ENCODE peak calls at places on chromosomes 1 and 21, in nine cellular contexts. Q, D, I, S, R, F, Y, X and T are unnamed samples. For H3K4me1, the result is how much of the 10 kb centered on the place peaks cover.

GRCh38 chr1:9294440-9294773 is 1.7 kb downstream of the SPSB1 start:
- DNase-seq in Y (peak), X (no peak), S (peak), R (no peak), Q (no peak), I (no peak), D (no peak), F (peak), T (no peak)

GRCh38 chr1:173420330-173420806 is 56.8 kb upstream of the PRDX6 start:
- DNase-seq in S (peak), Y (peak), R (peak), F (peak), X (no peak), I (no peak), D (peak), Q (peak), T (peak)

GRCh38 chr1:8133657-8134430 is 107.7 kb upstream of the ERRFI1 start:
- DNase-seq in D (no peak), I (no peak), Q (no peak), Y (peak), R (peak), S (peak), F (no peak), X (peak), T (peak)

GRCh38 chr1:15684042-15684461 is at the start of gene PLEKHM2:
- DNase-seq in I (peak), Y (peak), S (peak), X (no peak), F (peak), D (peak), R (peak), Q (peak), T (peak)

GRCh38 chr1:29322861-29323585 is 86.7 kb downstream of the PTPRU start:
- DNase-seq in I (peak), X (no peak), R (no peak), F (no peak), Q (no peak), S (no peak), Y (no peak), D (no peak), T (no peak)

GRCh38 chr1:234597894-234598293 is 12.1 kb downstream of the IRF2BP2 start:
- DNase-seq in Q (no peak), S (peak), X (no peak), F (peak), I (no peak), Y (no peak), D (no peak), R (no peak), T (no peak)

GRCh38 chr1:182833271-182833670 is 5.9 kb upstream of the DHX9 start:
- DNase-seq in S (peak), R (no peak), Q (no peak), F (no peak), I (no peak), Y (no peak), X (no peak), D (no peak), T (no peak)

GRCh38 chr1:16442941-16443340 is 2.4 kb downstream of the NECAP2 start:
- DNase-seq in D (no peak), R (no peak), Q (no peak), F (no peak), S (no peak), X (no peak), I (no peak), Y (no peak), T (no peak)

GRCh38 chr1:6982860-6983259 is 197.6 kb downstream of the CAMTA1 start:
- DNase-seq in R (no peak), S (no peak), F (no peak), D (no peak), X (no peak), Q (no peak), I (no peak), Y (no peak), T (no peak)

GRCh38 chr1:203324103-203325003 is 19.0 kb downstream of the BTG2 start:
- DNase-seq in R (no peak), I (peak), X (no peak), D (peak), F (no peak), Y (no peak), Q (no peak), S (no peak), T (no peak)

GRCh38 chr1:53945183-53945432 is 391 bp downstream of the IFT25 start:
- DNase-seq in S (no peak), I (no peak), R (no peak), Y (no peak), X (no peak), D (no peak), Q (no peak), F (no peak), T (no peak)

GRCh38 chr1:89757532-89757931 is 63.3 kb upstream of the LRRC8D start:
- DNase-seq in I (peak), D (peak), X (no peak), R (no peak), F (no peak), Y (no peak), S (no peak), Q (no peak), T (peak)

GRCh38 chr1:85544689-85545203 is 35.8 kb upstream of the CCN1 start:
- DNase-seq in D (no peak), X (peak), I (no peak), S (peak), Y (no peak), F (no peak), Q (peak), R (peak), T (no peak)

GRCh38 chr1:230235876-230236275 is 168.8 kb downstream of the GALNT2 start:
- DNase-seq in Y (no peak), R (no peak), I (no peak), X (no peak), F (no peak), S (no peak), Q (no peak), D (no peak), T (no peak)

GRCh38 chr1:155254228-155254713 is 1.0 kb downstream of the ENTREP3 start:
- DNase-seq in Y (no peak), F (no peak), D (no peak), R (no peak), S (no peak), I (no peak), X (no peak), Q (no peak), T (no peak)

GRCh38 chr1:2229032-2229920 is 1.2 kb downstream of the SKI start:
- DNase-seq in Q (peak), I (peak), S (peak), D (peak), F (peak), Y (peak), X (peak), R (peak), T (peak)

GRCh38 chr1:22127248-22127647 is 15.6 kb downstream of the WNT4 start:
- DNase-seq in R (no peak), I (peak), D (no peak), Q (no peak), F (no peak), S (no peak), Y (no peak), X (no peak), T (no peak)

DNA sequence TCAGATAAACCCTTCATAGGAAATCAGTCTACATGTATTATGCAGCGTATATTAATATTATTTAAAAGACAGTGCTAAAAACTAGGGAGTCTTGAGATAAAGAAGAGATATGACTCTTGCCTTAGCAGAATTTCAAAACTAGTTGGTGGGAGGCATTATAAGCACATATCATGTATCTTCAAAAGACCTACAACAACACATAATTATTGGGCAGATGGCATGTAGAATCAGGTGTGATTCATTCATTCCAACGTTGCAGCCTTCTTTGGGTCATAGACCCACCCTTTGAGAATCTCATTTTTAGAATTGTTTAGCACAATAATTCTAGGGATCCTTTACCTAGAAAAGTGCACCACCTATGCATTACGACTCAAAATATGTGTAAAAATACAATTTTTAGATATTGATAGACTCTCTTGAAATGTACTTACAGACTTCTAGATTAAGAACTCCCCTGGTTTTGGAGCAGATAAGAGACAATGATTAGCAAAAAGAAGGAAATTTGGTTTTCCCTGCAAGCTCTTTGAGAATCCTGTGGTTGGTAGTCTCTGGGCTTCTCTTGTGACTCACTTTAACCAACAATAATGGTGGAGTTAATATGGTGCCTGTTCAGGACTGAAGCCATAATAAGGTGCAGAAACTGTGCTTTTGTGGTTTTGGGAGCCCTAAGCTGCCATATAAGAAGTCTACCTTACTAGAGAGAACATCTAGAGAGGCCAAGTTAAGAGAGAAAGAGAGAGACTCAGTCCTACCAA is 85.3 kb upstream of the RGS4 start:
- DNase-seq in S (peak), Q (no peak), D (no peak), Y (no peak), R (no peak), I (no peak), F (no peak), X (no peak), T (no peak)
- H3K4me1 ChIP-seq in S (under half), Q (under half), D (under half), Y (under half), R (under half), I (under half), F (under half), X (under half), T (under half)

GRCh38 chr21:42537106-42537742 is 23.6 kb downstream of the SLC37A1 start:
- DNase-seq in I (no peak), F (no peak), S (no peak), R (no peak), Y (no peak), X (no peak), Q (no peak), D (no peak), T (no peak)
- TF ChIP-seq CTCF in I (no peak), F (peak), S (peak), R (peak), Y (no peak), X (no peak), Q (peak), D (no peak), T (peak)

GRCh38 chr1:13450204-13450603 is 40.0 kb downstream of the PRAMEF20 start:
- DNase-seq in Y (peak), Q (no peak), X (no peak), D (no peak), I (no peak), S (no peak), R (no peak), F (no peak), T (no peak)
- H3K27ac ChIP-seq in Y (peak), Q (no peak), X (no peak), D (no peak), I (no peak), S (no peak), R (no peak), F (no peak), T (no peak)

GRCh38 chr1:26281091-26281958 is 1.4 kb downstream of the SH3BGRL3 start:
- DNase-seq in I (no peak), Q (no peak), X (no peak), R (no peak), Y (no peak), F (no peak), D (no peak), S (no peak), T (no peak)

GRCh38 chr1:26280333-26281042 is 602 bp downstream of the SH3BGRL3 start:
- DNase-seq in Y (no peak), F (peak), S (peak), D (no peak), Q (peak), I (no peak), X (peak), R (no peak), T (no peak)

GRCh38 chr1:26278835-26279597 is 870 bp upstream of the SH3BGRL3 start:
- DNase-seq in Q (peak), F (peak), I (no peak), X (peak), R (no peak), D (no peak), S (peak), Y (no peak), T (no peak)

GRCh38 chr1:26278303-26278702 is 1.6 kb upstream of the SH3BGRL3 start:
- DNase-seq in Q (peak), X (peak), F (peak), I (no peak), Y (no peak), S (peak), R (no peak), D (peak), T (no peak)

DNA sequence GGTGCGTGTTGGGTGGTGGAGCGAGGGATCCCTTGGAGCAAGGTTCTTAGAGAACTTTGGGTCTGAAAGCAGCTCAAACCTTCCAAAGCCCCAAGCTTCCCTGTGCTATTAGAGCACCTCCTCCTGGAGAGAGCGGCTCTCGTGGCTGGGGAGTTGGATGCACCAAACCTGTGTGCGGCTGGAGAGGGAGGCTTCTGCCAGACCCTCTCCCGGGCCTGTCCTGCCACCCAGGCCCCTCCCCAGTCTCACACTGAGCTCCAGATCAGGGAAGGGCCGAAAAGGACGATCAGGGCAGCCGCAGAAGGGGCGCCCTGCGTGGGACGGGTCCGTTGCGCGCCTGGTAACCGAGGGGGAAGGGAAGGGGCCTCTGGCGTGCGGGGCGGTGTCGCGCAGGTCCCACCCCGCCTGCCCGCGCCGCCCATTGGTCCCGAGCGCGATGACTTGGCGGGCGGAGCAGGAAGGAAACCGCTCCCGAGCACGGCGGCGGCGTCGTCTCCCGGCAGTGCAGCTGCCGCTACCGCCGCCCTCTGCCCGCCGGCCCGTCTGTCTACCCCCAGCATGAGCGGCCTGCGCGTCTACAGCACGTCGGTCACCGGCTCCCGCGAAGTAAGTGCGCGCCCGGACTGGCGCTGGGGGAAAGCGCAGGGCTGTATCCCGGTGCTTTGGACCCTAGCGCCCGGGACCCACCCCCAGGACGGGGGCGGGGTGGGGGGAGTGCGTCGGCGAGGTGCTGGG is at the start of gene SH3BGRL3:
- DNase-seq in F (peak), S (peak), I (peak), X (peak), D (peak), Q (peak), Y (peak), R (peak), T (peak)
- H3K4me1 ChIP-seq in F (half or more), S (half or more), I (half or more), X (half or more), D (half or more), Q (half or more), Y (half or more), R (under half), T (half or more)

GRCh38 chr21:14403681-14404318 is 20.9 kb upstream of the HSPA13 start:
- DNase-seq in D (no peak), I (no peak), S (peak), Y (no peak), X (no peak), Q (no peak), F (peak), R (peak), T (no peak)
- TF ChIP-seq CTCF in D (peak), I (peak), S (peak), Y (peak), X (peak), Q (peak), F (peak), R (peak), T (peak)

GRCh38 chr1:23620605-23621004 is 61.3 kb upstream of the ID3 start:
- DNase-seq in D (no peak), Q (no peak), I (no peak), R (no peak), X (no peak), Y (no peak), S (no peak), F (no peak), T (no peak)

GRCh38 chr1:23617019-23617418 is 57.7 kb upstream of the ID3 start:
- DNase-seq in Y (no peak), Q (no peak), X (no peak), F (no peak), S (no peak), I (no peak), D (no peak), R (no peak), T (no peak)

GRCh38 chr1:23616292-23616822 is 57.1 kb upstream of the ID3 start:
- DNase-seq in I (no peak), S (no peak), Q (no peak), F (no peak), X (no peak), D (no peak), R (no peak), Y (no peak), T (no peak)

GRCh38 chr1:23619299-23620188 is 60.2 kb upstream of the ID3 start:
- DNase-seq in F (peak), Y (peak), I (no peak), Q (peak), S (peak), X (no peak), D (peak), R (no peak), T (peak)

GRCh38 chr1:23618586-23619083 is 59.3 kb upstream of the ID3 start:
- DNase-seq in F (no peak), X (no peak), Y (no peak), I (no peak), Q (no peak), D (no peak), R (no peak), S (no peak), T (no peak)
- H3K27ac ChIP-seq in F (no peak), X (no peak), Y (no peak), I (no peak), Q (no peak), D (no peak), R (no peak), S (no peak), T (no peak)

GRCh38 chr1:207862241-207862787 is 48.6 kb downstream of the CD34 start:
- DNase-seq in D (no peak), Y (no peak), I (no peak), R (no peak), S (no peak), F (no peak), Q (no peak), X (no peak), T (no peak)
- H3K4me1 ChIP-seq in D (half or more), Y (half or more), I (under half), R (under half), S (under half), F (under half), Q (under half), X (half or more), T (half or more)

GRCh38 chr1:91007827-91008226 is 14.0 kb downstream of the ZNF644 start:
- DNase-seq in I (no peak), S (no peak), X (no peak), R (no peak), Q (no peak), F (no peak), Y (no peak), D (no peak), T (no peak)
- TF ChIP-seq CTCF in I (no peak), S (no peak), X (no peak), R (no peak), Q (no peak), F (no peak), Y (no peak), D (no peak), T (no peak)

GRCh38 chr1:150979723-150980056 is 2.4 kb upstream of the ANXA9 start:
- DNase-seq in Y (no peak), I (no peak), F (no peak), X (no peak), S (no peak), Q (no peak), D (no peak), R (no peak), T (no peak)

GRCh38 chr1:150976879-150977694 is 2.5 kb upstream of the CERS2 start:
- DNase-seq in Y (peak), S (no peak), I (peak), X (peak), R (peak), F (peak), D (peak), Q (peak), T (peak)

GRCh38 chr1:150981805-150982712 is at the start of gene ANXA9:
- DNase-seq in D (no peak), I (no peak), R (no peak), Q (peak), S (no peak), X (no peak), F (peak), Y (no peak), T (no peak)

GRCh38 chr1:150979007-150979722 is 2.9 kb upstream of the ANXA9 start:
- DNase-seq in S (peak), I (peak), X (peak), Q (peak), D (peak), F (peak), Y (peak), R (peak), T (peak)

GRCh38 chr1:150981177-150981804 is 801 bp upstream of the ANXA9 start:
- DNase-seq in F (peak), D (peak), Y (no peak), I (no peak), Q (peak), X (no peak), R (peak), S (no peak), T (no peak)
- H3K27ac ChIP-seq in F (peak), D (peak), Y (no peak), I (no peak), Q (peak), X (no peak), R (peak), S (no peak), T (no peak)